ENCODE peak calls at places on chromosomes 3 and 15, in eight cellular contexts. R, U, N, S, I, G, O and F are unnamed samples.

GRCh38 chr3:128296469-128297251 is 143.4 kb downstream of the EEFSEC start:
- DNase-seq in I (no peak), O (no peak), U (no peak), R (peak), N (no peak), G (no peak), S (peak), F (peak)

GRCh38 chr15:88704791-88705768 is 66.3 kb downstream of the ISG20 start:
- DNase-seq in N (no peak), S (peak), I (peak), O (no peak), G (no peak), U (no peak), R (peak), F (peak)

GRCh38 chr3:69309810-69310209 is 76.1 kb downstream of the FRMD4B start:
- DNase-seq in O (no peak), S (no peak), U (peak), G (peak), R (peak), I (no peak), N (no peak), F (no peak)

GRCh38 chr15:92166029-92166428 is 227.7 kb upstream of the ST8SIA2 start:
- DNase-seq in O (no peak), R (peak), S (no peak), U (no peak), N (no peak), G (no peak), I (peak), F (no peak)

GRCh38 chr3:138923531-138923994 is 23.4 kb downstream of the FOXL2 start:
- DNase-seq in U (peak), N (peak), O (peak), S (peak), I (peak), G (peak), R (peak), F (peak)

GRCh38 chr15:57761562-57761961 is 55.0 kb downstream of the POLR2M start:
- DNase-seq in U (no peak), I (no peak), G (no peak), S (no peak), N (no peak), O (no peak), R (no peak), F (no peak)

GRCh38 chr15:36254446-36254845 is 325.0 kb upstream of the CDIN1 start:
- DNase-seq in R (no peak), G (no peak), U (no peak), N (no peak), S (no peak), I (no peak), O (no peak), F (no peak)

GRCh38 chr15:59437777-59438574 is at the start of gene FAM81A:
- DNase-seq in I (peak), O (no peak), R (peak), N (peak), G (peak), S (peak), U (peak), F (peak)

GRCh38 chr3:193897288-193897687 is 238.7 kb upstream of the HES1 start:
- DNase-seq in R (no peak), U (no peak), S (no peak), O (no peak), G (no peak), N (no peak), I (no peak), F (no peak)